ENCODE peak calls at places on chromosomes 11 and 22, in four cellular contexts. S, B, Q and W are unnamed samples.

GRCh38 chr11:85737738-85738137 is 51.7 kb upstream of the CCDC89 start:
- DNase-seq in B (no peak), Q (no peak), S (no peak), W (no peak)

GRCh38 chr22:25488244-25489020 is 76.0 kb upstream of the GRK3 start:
- DNase-seq in Q (peak; percentile 26), S (peak; percentile 52), B (no peak), W (no peak)

GRCh38 chr11:126837581-126837980 is 163.0 kb downstream of the KIRREL3 start:
- DNase-seq in B (no peak), S (no peak), Q (no peak), W (no peak)

GRCh38 chr22:40635008-40635939 is 1.2 kb downstream of the MRTFA start:
- DNase-seq in S (no peak), Q (no peak), B (no peak), W (no peak)

GRCh38 chr11:65218446-65218845 is 36.7 kb downstream of the CAPN1 start:
- DNase-seq in B (no peak), S (no peak), Q (no peak), W (no peak)

GRCh38 chr11:44275241-44275640 is 34.7 kb downstream of the ALX4 start:
- DNase-seq in B (no peak), Q (no peak), S (no peak), W (no peak)

GRCh38 chr11:32858731-32859130 is 29.0 kb downstream of the PRRG4 start:
- DNase-seq in Q (no peak), B (no peak), S (no peak), W (no peak)

GRCh38 chr11:33515347-33515746 is 185.3 kb downstream of the C11orf91 start:
- DNase-seq in S (no peak), B (no peak), Q (no peak), W (no peak)

GRCh38 chr11:7691759-7692334 is 14.4 kb downstream of the OVCH2 start:
- DNase-seq in B (no peak), Q (no peak), S (no peak), W (no peak)

GRCh38 chr11:126589492-126589803 is 234.0 kb downstream of the ST3GAL4 start:
- DNase-seq in B (no peak), Q (no peak), S (no peak), W (no peak)

GRCh38 chr11:96079691-96080090 is 155.8 kb upstream of the MTMR2 start:
- DNase-seq in S (no peak), Q (no peak), B (no peak), W (no peak)

GRCh38 chr11:60363542-60364525 is 14.5 kb upstream of the MS4A7 start:
- DNase-seq in Q (peak; percentile 88), B (peak; percentile 47), S (peak; percentile 58), W (peak; percentile 65)

GRCh38 chr11:88421530-88421929 is 84.0 kb upstream of the CTSC start:
- DNase-seq in B (peak; percentile 57), S (no peak), Q (peak; percentile 31), W (no peak)

GRCh38 chr22:19887251-19887985 is 32.7 kb upstream of the GNB1L start:
- DNase-seq in S (no peak), B (no peak), Q (no peak), W (peak; percentile 5)

GRCh38 chr22:17917490-17917983 is 106.8 kb downstream of the MICAL3 start:
- DNase-seq in B (peak; percentile 91), S (no peak), Q (no peak), W (no peak)

GRCh38 chr11:61601512-61601911 is 20.6 kb upstream of the SYT7 start:
- DNase-seq in Q (no peak), B (no peak), S (peak; percentile 88), W (no peak)

GRCh38 chr11:61141601-61142028 is 19.6 kb downstream of the VPS37C start:
- DNase-seq in B (peak; percentile 57), Q (no peak), S (no peak), W (no peak)

GRCh38 chr11:63858628-63859550 is 20.0 kb downstream of the MARK2 start:
- DNase-seq in B (no peak), Q (no peak), S (peak; percentile 67), W (no peak)

GRCh38 chr11:73198677-73199076 is 19.4 kb upstream of the P2RY2 start:
- DNase-seq in Q (no peak), S (peak; percentile 62), B (no peak), W (peak; percentile 4)

GRCh38 chr11:43579919-43580276 is 100.6 kb upstream of the HSD17B12 start:
- DNase-seq in S (no peak), B (peak; percentile 22), Q (no peak), W (peak; percentile 46)

GRCh38 chr11:124892750-124893454 is 4.8 kb downstream of the ROBO4 start:
- DNase-seq in B (no peak), Q (no peak), S (no peak), W (no peak)

GRCh38 chr11:45104006-45104789 is 42.2 kb upstream of the PRDM11 start:
- DNase-seq in S (no peak), Q (no peak), B (no peak), W (no peak)

GRCh38 chr11:134760307-134760706 is 348.3 kb upstream of the B3GAT1 start:
- DNase-seq in Q (no peak), S (no peak), B (no peak), W (no peak)

GRCh38 chr11:68355471-68355870 is 43.1 kb downstream of the LRP5 start:
- DNase-seq in Q (no peak), B (no peak), S (no peak), W (no peak)

GRCh38 chr11:623999-624704 is 603 bp downstream of the CDHR5 start:
- DNase-seq in Q (no peak), B (no peak), S (no peak), W (no peak)

GRCh38 chr11:74749127-74749964 is 697 bp downstream of the RNF169 start:
- DNase-seq in B (peak; percentile 72), Q (no peak), S (peak; percentile 73), W (peak; percentile 62)

GRCh38 chr22:27642104-27642800 is 159.3 kb downstream of the MN1 start:
- DNase-seq in B (no peak), S (peak; percentile 20), Q (no peak), W (no peak)

GRCh38 chr22:24433868-24434471 is 6.6 kb downstream of the ADORA2A start:
- DNase-seq in B (no peak), Q (peak; percentile 90), S (no peak), W (no peak)

GRCh38 chr11:112470355-112470754 is 209.7 kb upstream of the PLET1 start:
- DNase-seq in B (no peak), Q (no peak), S (no peak), W (no peak)

DNA sequence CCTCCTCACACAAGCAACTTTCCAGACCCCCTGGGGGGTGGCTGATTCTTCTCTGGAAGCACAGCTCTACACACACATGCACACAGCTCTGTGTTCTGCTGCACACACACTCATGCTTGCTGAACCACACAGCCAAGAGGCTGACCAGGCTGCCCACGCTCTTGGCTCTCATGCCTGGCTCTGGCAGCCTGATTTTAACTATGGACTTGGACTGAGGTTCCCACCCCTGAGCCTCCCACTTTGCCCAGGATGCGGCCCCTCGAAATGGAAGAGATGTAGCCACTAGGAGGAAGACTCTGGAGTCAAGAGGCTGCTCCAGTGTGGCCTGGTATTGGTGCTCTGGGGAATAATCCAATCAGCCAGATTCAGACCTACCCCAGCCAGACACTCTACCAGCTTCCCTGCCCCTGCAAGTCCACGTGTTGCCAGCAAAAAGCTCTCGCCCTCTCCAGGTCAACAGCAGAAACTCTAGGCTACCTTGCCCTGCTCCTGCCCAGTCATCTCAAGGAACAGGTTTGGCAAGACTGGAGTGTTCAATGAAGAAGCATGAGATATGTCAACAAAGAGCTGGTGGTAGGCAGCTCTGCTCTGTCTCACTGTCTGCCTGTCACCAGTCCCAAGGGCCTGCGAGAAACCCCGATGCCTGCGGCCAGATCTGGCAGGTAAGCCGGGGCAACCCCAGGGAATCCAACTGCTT is 8.8 kb upstream of the CASTOR1 start:
- DNase-seq in B (no peak), Q (no peak), S (no peak), W (no peak)
- TF ChIP-seq CREB1 in B (no peak), Q (no peak), S (no peak), W (no peak)

DNA sequence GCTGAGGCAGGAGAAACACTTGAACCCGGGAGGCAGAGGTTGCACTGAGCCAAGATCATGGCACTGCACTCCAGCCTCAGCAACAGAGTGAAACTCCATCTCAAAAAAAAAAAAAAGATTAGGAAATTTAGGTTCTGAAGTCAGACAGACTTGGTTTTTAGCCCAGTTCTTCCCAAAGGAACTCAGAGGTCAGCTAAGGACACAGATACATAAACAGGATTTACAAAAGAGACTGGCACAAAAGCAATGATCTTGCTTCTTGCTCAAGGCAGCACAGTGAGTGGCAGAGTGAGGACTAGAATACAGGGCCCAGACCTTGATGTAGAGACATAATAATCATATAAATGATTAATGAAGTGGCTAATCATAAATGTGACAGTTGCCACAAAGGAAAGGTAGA is 25.4 kb upstream of the RRAS2 start:
- DNase-seq in S (no peak), Q (no peak), B (no peak), W (no peak)
- TF ChIP-seq TCF7 in S (no peak), Q (no peak), B (no peak), W (no peak)

DNA sequence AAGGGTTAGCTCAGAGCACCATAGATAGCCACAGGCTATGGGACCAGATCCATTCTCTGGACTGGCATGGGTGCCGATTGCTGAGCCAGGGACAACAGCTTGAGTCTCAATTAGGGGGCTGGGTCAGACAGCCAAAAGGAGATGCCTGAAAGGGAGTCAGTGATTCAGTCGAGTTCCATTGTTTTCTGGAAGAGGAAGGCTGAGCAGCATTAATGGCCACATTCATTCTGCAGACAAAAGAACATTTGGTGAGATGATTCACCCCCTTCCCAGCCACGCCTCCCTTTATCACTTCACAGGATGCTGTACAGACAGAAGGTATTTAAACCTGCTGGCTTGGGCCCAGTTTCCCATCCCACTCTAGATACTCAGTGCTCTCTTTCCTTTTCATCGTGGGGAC is 131.9 kb downstream of the ADAMTS15 start:
- DNase-seq in S (no peak), Q (no peak), B (no peak), W (no peak)
- TF ChIP-seq CREB1 in S (no peak), Q (no peak), B (no peak), W (no peak)

GRCh38 chr22:44026066-44026629 is 2.0 kb downstream of the PARVB start:
- DNase-seq in S (no peak), Q (no peak), B (no peak), W (no peak)

GRCh38 chr22:44025171-44026065 is 1.3 kb downstream of the PARVB start:
- DNase-seq in B (peak; percentile 50), S (no peak), Q (peak; percentile 96), W (no peak)

GRCh38 chr22:44024288-44024908 is at the start of gene PARVB:
- DNase-seq in Q (no peak), B (peak; percentile 23), S (no peak), W (peak; percentile 37)

GRCh38 chr22:44020981-44021380 is 3.1 kb upstream of the PARVB start:
- DNase-seq in S (no peak), B (peak; percentile 60), Q (no peak), W (no peak)

DNA sequence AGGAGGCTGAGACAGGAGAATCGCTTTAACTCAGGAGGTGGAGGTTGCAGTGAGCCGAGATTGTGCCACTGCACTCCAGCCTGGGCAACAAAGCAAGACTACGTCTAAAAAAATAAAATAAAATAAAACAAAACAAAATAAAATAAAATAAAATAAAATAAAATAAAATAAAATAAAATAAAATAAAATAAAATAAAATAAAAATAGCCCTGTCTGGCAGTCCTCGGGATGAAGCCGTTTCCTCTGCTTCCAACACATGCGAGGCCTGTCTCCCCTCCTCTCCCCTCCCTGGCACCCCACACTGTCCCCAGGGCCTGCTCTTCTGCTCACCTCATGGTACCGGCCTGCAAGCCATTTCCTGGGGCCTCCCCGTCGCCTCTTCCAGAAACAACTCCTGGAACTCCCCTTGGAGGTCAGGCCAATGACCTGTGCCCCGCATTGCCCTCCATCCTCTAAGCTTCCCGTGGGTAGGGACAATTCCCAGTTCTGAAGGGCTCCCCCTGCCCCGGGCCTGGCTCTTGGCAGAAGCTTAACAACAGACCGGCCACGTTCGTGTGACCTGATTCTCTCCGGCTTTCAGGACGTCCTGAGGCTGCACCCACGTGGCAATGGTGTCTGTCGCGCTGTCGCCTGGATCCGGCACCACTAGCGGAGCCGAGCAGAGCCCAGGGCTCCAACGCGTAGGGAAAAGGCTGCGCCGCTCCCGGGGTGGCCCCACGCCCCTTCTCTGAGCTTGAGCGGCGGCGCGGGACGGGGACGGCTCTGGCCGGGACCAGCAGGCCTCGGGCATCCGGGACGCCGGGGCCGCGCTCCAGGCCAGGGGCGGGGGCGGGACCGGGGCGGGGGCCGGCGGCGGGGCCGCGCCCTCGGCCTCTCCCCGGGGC is 456 bp upstream of the PARVB start:
- DNase-seq in S (no peak), Q (no peak), B (peak; percentile 75), W (peak; percentile 43)
- TF ChIP-seq TCF7 in S (no peak), Q (no peak), B (no peak), W (no peak)